ENCODE peak calls at places on chromosomes 5 and 9, in six cellular contexts. Q is left ventricle myocardium inferior, E is tibial artery, K is heart left ventricle, Z is bronchial epithelial cell, S is cardiac muscle cell. D is an unnamed sample.

GRCh38 chr9:973295-973842 is 3.1 kb upstream of the DMRT3 start:
- DNase-seq in S (no peak), Z (no peak), K (no peak), Q (no peak), E (no peak), D (no peak)

GRCh38 chr5:61635271-61635670 is 303.2 kb downstream of the ZSWIM6 start:
- DNase-seq in Z (no peak), S (no peak), K (no peak), E (no peak), Q (no peak), D (no peak)

GRCh38 chr9:129879103-129879699 is 43.9 kb downstream of the USP20 start:
- DNase-seq in K (no peak), Z (no peak), Q (no peak), S (no peak), E (no peak), D (no peak)

GRCh38 chr9:131436386-131436785 is 42.5 kb downstream of the PRRC2B start:
- DNase-seq in Z (no peak), E (no peak), Q (peak), K (peak), S (no peak), D (no peak)

GRCh38 chr5:57258052-57258451 is 84.2 kb downstream of the GPBP1 start:
- DNase-seq in K (no peak), Q (no peak), Z (no peak), E (no peak), S (peak), D (peak)

GRCh38 chr9:19342927-19343326 is 37.1 kb downstream of the RPS6 start:
- DNase-seq in Q (no peak), K (no peak), S (peak), E (no peak), Z (no peak), D (peak)

GRCh38 chr5:34684980-34685352 is 28.8 kb downstream of the RAI14 start:
- DNase-seq in E (no peak), Q (no peak), Z (no peak), K (no peak), S (no peak), D (no peak)

GRCh38 chr9:83315649-83316048 is 222.6 kb downstream of the FRMD3 start:
- DNase-seq in Q (no peak), E (no peak), Z (no peak), K (no peak), S (no peak), D (no peak)

GRCh38 chr5:66617991-66618768 is 22.0 kb downstream of the MAST4 start:
- DNase-seq in E (no peak), K (no peak), Z (no peak), Q (no peak), S (no peak), D (no peak)

GRCh38 chr9:131872702-131873101 is 132.8 kb upstream of the RAPGEF1 start:
- DNase-seq in Q (no peak), Z (no peak), K (no peak), S (no peak), E (no peak), D (no peak)

GRCh38 chr9:90102292-90102901 is 497.6 kb downstream of the GADD45G start:
- DNase-seq in S (peak), K (peak), Z (peak), E (peak), Q (peak), D (peak)

GRCh38 chr9:127916665-127917581 is at the start of gene ST6GALNAC4:
- DNase-seq in E (peak), S (peak), Z (no peak), Q (peak), K (peak), D (peak)

GRCh38 chr5:91281409-91281808 is 101.7 kb downstream of the ARRDC3 start:
- DNase-seq in S (peak), Q (no peak), E (no peak), Z (peak), K (no peak), D (peak)

GRCh38 chr5:134007581-134008256 is 2.9 kb upstream of the VDAC1 start:
- DNase-seq in K (no peak), Z (no peak), S (peak), Q (no peak), E (no peak), D (no peak)

GRCh38 chr5:100252040-100252439 is 283.1 kb upstream of the FAM174A start:
- DNase-seq in Z (no peak), E (no peak), K (no peak), Q (no peak), S (no peak), D (no peak)

GRCh38 chr9:123063172-123063508 is 29.7 kb downstream of the GPR21 start:
- DNase-seq in K (no peak), Q (no peak), E (no peak), Z (no peak), S (no peak), D (peak)

GRCh38 chr5:111211341-111211740 is 12.8 kb upstream of the CAMK4 start:
- DNase-seq in Q (no peak), K (no peak), E (no peak), Z (no peak), S (no peak), D (no peak)
- TF ChIP-seq CTCF in Q (no peak), K (no peak), E (no peak), Z (no peak), S (no peak), D (no peak)

GRCh38 chr5:155316310-155316709 is 302.8 kb downstream of the KIF4B start:
- DNase-seq in S (no peak), Q (no peak), E (no peak), Z (no peak), K (no peak), D (no peak)
- H3K4me3 ChIP-seq in S (no peak), Q (no peak), E (no peak), Z (no peak), K (no peak), D (no peak)

DNA sequence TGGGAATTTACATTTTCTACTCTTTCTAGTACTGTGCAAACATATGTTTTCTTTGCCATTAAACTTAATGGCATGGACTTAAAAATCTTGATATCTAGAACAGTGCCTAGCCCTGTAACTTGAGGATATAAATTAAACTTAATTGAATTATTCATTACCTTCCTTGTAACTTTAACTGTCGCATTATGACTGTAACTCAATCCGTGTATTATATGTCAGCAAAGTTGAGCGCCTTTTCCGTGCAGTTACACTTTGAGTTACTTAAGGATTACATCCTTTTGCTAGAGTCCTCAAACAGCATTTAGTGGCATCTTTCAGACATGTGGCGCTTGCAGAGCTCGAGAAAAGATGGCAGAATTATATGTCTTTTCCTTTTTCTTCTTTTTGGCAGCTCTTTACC is 371.7 kb upstream of the NUDT12 start:
- DNase-seq in Z (no peak), K (no peak), E (no peak), Q (no peak), S (no peak), D (no peak)
- TF ChIP-seq CTCF in Z (no peak), K (no peak), E (no peak), Q (no peak), S (no peak), D (no peak)

GRCh38 chr9:16210440-16210839 is 657.6 kb downstream of the CCDC171 start:
- DNase-seq in E (no peak), K (no peak), Q (no peak), Z (no peak), S (no peak), D (no peak)
- H3K4me3 ChIP-seq in E (no peak), K (no peak), Q (no peak), Z (no peak), S (no peak), D (no peak)

GRCh38 chr5:36356915-36357314 is 55.2 kb upstream of the RANBP3L start:
- DNase-seq in Q (no peak), Z (no peak), K (no peak), E (no peak), S (no peak), D (no peak)
- TF ChIP-seq CTCF in Q (no peak), Z (no peak), K (no peak), E (no peak), S (no peak), D (no peak)

DNA sequence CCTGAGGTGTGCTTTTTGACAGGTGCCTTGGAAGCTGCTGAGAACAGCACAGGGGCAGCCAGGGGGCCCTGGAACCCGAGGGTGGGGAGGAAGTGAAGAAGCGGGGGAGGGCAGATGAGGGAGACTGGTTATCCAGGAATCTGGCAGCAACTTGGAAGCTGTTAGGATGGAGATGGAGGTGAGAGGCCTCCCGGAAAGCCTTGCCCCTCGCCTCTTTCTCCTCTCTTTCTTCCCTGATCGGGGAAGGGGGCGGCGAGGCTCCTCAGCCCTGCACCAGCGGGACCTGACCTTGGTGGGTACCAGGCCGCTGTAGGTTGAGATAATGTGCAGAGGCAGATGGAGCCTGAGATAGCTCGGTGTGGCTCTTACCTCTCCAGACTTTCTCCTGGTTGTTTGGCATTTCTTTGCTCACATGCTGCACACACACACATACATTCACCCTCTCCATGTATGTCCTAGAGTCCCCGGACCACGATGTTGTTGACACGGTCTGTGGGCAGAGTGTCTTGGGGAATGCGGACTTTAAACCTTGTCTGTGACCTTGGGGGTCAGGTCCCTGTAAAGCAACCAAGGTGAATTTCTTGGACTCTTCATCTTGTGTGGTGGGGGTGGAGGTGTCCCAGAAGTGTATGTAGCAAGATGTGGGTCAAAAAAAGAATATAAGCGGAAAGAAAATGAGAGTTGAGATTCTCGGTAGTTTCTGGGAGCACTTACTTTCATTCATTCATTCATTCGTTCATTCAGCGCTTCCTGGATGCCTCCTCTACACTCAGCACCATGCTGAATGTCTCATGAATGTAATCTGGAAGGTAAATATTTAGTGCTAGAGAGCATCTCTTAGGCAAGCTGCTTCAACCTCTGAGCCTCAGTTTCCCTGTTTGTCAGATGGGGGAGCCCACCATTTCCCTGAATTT is 1.6 kb downstream of the WWC1 start:
- DNase-seq in S (no peak), Z (no peak), E (no peak), K (no peak), Q (no peak), D (no peak)
- H3K4me3 ChIP-seq in S (peak), Z (peak), E (no peak), K (peak), Q (no peak), D (no peak)

DNA sequence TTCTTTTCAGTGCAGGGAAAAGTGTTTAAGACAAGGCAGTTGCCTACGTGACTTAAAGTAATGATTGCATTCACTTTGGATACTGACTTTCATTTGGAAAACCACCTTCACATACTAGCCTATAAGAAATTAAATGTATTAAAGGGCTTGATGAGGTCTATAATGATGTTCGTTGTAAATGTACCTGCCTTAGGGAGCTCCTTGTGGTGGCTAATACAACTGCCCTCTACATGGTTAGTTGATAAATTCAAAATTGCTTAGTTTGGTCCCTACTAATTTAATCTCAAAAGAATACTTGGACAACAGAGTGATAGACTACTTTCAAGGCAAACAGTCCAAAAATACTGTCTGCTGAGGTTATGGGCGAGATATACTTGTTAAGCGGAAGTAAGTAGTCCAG is 3.8 kb downstream of the VLDLR start:
- DNase-seq in K (no peak), S (no peak), Q (no peak), Z (no peak), E (no peak), D (no peak)
- TF ChIP-seq CTCF in K (no peak), S (peak), Q (peak), Z (no peak), E (no peak), D (peak)

D was measured in fibroblast of pulmonary artery.